ENCODE peak calls at places on chromosome 20, in four cellular contexts. O is right lobe of liver, Z is ovary, J is heart left ventricle. S is an unnamed sample. For H3K4me1, the result is how much of the 10 kb centered on the place peaks cover.

GRCh38 chr20:2631228-2631627 is 21.2 kb upstream of the NOP56 start:
- DNase-seq in O (no peak), Z (no peak), J (no peak), S (no peak)

GRCh38 chr20:57264151-57264792 is 2.2 kb downstream of the BMP7 start:
- DNase-seq in O (no peak), Z (no peak), J (no peak), S (no peak)

GRCh38 chr20:57361517-57361916 is 10.5 kb downstream of the RAE1 start:
- DNase-seq in O (no peak), Z (no peak), J (no peak), S (no peak)

GRCh38 chr20:25672659-25673058 is 24.0 kb downstream of the ZNF337 start:
- DNase-seq in O (no peak), Z (no peak), J (no peak), S (no peak)

GRCh38 chr20:13874269-13875158 is 89.7 kb downstream of the NDUFAF5 start:
- DNase-seq in O (no peak), Z (no peak), J (no peak), S (no peak)

GRCh38 chr20:36070451-36070850 is 84.1 kb upstream of the EPB41L1 start:
- DNase-seq in O (no peak), Z (no peak), J (no peak), S (peak)

GRCh38 chr20:63101781-63102719 is 95.3 kb upstream of the BHLHE23 start:
- DNase-seq in O (peak), Z (peak), J (peak), S (no peak)

GRCh38 chr20:57530327-57530981 is 5.5 kb upstream of the CTCFL start:
- DNase-seq in O (no peak), Z (no peak), J (no peak), S (no peak)

GRCh38 chr20:57195023-57195758 is 71.2 kb downstream of the BMP7 start:
- DNase-seq in O (no peak), Z (no peak), J (no peak), S (no peak)

GRCh38 chr20:10316582-10316981 is 98.0 kb downstream of the SNAP25 start:
- DNase-seq in O (peak), Z (no peak), J (no peak), S (no peak)

GRCh38 chr20:21048841-21049273 is 57.3 kb downstream of the LINC00237 start:
- DNase-seq in O (peak), Z (no peak), J (no peak), S (no peak)

GRCh38 chr20:31496761-31497295 is 17.4 kb upstream of the HM13 start:
- DNase-seq in O (no peak), Z (peak), J (peak), S (peak)

GRCh38 chr20:6976535-6976934 is 209.0 kb downstream of the BMP2 start:
- DNase-seq in O (no peak), Z (no peak), J (no peak), S (no peak)

GRCh38 chr20:48717095-48717958 is 110.5 kb downstream of the PREX1 start:
- DNase-seq in O (no peak), Z (no peak), J (no peak), S (no peak)

GRCh38 chr20:7347409-7347808 is 579.9 kb downstream of the BMP2 start:
- DNase-seq in O (no peak), Z (no peak), J (no peak), S (no peak)

GRCh38 chr20:63700199-63701050 is 4.0 kb downstream of the TNFRSF6B start:
- DNase-seq in O (peak), Z (peak), J (peak), S (peak)

GRCh38 chr20:34922654-34923381 is 32.8 kb downstream of the GSS start:
- DNase-seq in O (no peak), Z (no peak), J (no peak), S (peak)

GRCh38 chr20:34927736-34928135 is 27.9 kb downstream of the GSS start:
- DNase-seq in O (no peak), Z (no peak), J (no peak), S (no peak)

GRCh38 chr20:34925981-34926380 is 29.6 kb downstream of the GSS start:
- DNase-seq in O (no peak), Z (no peak), J (no peak), S (no peak)

GRCh38 chr20:34923414-34923813 is 32.2 kb downstream of the GSS start:
- DNase-seq in O (no peak), Z (no peak), J (no peak), S (no peak)

GRCh38 chr20:34925341-34925740 is 30.3 kb downstream of the GSS start:
- DNase-seq in O (no peak), Z (no peak), J (no peak), S (no peak)
- TF ChIP-seq POLR2A in O (no peak), Z (no peak), J (no peak), S (no peak)

DNA sequence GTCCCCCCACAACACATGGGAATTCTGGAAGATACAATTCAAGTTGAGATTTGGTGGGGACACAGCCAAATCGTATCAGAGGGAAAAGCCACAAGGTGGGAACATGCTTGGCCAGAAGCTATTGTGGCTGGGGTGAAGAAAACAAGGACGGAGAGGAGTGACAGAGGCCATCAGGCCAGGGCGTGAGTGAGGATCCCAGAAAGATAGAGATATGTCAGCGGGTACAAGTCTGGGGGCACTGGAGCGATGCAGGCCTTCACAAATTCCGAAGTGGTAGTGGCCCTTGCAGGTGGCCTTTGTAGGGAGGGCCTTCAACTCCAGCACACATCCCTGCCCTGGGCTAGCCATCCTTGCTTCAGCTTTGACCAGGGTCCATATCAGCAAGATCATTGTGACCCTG is 159.1 kb downstream of the BCAS1 start:
- DNase-seq in O (no peak), Z (no peak), J (no peak), S (no peak)
- H3K4me1 ChIP-seq in O (under half), Z (under half), J (under half), S (under half)

GRCh38 chr20:50193169-50193850 is 2.7 kb downstream of the CEBPB start:
- DNase-seq in O (peak), Z (peak), J (no peak), S (no peak)

GRCh38 chr20:50192364-50193168 is 1.9 kb downstream of the CEBPB start:
- DNase-seq in O (peak), Z (peak), J (peak), S (peak)

GRCh38 chr20:50190251-50191064 is at the start of gene CEBPB:
- DNase-seq in O (peak), Z (peak), J (peak), S (peak)

GRCh38 chr20:50191065-50191565 is 485 bp downstream of the CEBPB start:
- DNase-seq in O (peak), Z (no peak), J (peak), S (no peak)

DNA sequence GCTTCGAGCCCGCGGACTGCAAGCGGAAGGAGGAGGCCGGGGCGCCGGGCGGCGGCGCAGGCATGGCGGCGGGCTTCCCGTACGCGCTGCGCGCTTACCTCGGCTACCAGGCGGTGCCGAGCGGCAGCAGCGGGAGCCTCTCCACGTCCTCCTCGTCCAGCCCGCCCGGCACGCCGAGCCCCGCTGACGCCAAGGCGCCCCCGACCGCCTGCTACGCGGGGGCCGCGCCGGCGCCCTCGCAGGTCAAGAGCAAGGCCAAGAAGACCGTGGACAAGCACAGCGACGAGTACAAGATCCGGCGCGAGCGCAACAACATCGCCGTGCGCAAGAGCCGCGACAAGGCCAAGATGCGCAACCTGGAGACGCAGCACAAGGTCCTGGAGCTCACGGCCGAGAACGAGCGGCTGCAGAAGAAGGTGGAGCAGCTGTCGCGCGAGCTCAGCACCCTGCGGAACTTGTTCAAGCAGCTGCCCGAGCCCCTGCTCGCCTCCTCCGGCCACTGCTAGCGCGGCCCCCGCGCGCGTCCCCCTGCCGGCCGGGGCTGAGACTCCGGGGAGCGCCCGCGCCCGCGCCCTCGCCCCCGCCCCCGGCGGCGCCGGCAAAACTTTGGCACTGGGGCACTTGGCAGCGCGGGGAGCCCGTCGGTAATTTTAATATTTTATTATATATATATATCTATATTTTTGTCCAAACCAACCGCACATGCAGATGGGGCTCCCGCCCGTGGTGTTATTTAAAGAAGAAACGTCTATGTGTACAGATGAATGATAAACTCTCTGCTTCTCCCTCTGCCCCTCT is 1.1 kb downstream of the CEBPB start:
- DNase-seq in O (peak), Z (peak), J (peak), S (peak)
- TF ChIP-seq POLR2A in O (peak), Z (no peak), J (no peak), S (no peak)

GRCh38 chr20:19256085-19256484 is 43.6 kb downstream of the SLC24A3 start:
- DNase-seq in O (no peak), Z (no peak), J (no peak), S (no peak)
- H3K4me1 ChIP-seq in O (under half), Z (under half), J (under half), S (under half)

GRCh38 chr20:45341939-45342862 is 6.0 kb downstream of the SDC4 start:
- DNase-seq in O (peak), Z (peak), J (peak), S (peak)

GRCh38 chr20:45343445-45343866 is 4.8 kb downstream of the SDC4 start:
- DNase-seq in O (peak), Z (no peak), J (no peak), S (no peak)

GRCh38 chr20:45345104-45345936 is 2.9 kb downstream of the SDC4 start:
- DNase-seq in O (no peak), Z (no peak), J (peak), S (peak)

GRCh38 chr20:45342863-45343444 is 5.3 kb downstream of the SDC4 start:
- DNase-seq in O (no peak), Z (no peak), J (no peak), S (peak)

DNA sequence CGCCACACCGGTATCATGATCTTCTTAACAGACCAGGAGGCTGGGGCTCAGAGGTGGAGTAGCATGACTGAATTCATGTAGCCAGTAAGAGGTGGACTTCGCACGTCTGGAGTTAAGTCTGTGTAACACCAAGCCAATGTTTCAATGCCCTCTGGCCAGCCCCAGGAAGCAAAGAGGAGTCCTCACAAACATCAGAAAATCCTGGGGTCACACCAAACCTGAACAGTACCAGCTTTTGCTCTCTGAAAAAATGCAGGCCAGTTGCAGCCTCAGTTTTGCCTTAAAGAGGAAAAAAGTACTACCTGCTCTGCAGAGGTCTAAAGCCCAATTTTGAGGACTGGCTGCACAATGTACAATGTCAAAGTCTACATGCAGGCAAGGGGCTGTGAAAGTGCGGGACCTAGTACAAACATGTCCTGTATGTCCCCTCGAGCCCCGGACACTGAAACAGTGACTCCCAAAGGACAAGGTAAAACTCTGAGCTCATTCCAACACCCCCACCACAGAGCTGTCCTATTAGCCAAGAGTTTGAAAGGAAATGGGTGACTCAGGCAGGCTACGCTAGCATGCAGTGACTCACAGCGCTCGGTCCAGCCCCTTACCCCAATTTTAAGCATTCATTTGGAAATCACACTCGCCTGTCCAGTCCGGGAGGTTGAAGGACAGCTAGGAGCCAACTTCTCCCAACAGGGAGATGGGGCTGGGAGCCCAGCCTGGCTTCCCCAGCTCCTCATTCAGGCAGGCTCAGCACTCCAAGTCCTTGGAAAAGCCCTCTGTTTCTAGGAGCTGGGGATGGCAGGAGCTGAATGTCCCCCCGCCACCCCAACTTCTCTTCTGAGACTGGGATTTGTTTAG is 4.1 kb downstream of the SDC4 start:
- DNase-seq in O (no peak), Z (no peak), J (no peak), S (peak)
- TF ChIP-seq POLR2A in O (peak), Z (no peak), J (peak), S (peak)

DNA sequence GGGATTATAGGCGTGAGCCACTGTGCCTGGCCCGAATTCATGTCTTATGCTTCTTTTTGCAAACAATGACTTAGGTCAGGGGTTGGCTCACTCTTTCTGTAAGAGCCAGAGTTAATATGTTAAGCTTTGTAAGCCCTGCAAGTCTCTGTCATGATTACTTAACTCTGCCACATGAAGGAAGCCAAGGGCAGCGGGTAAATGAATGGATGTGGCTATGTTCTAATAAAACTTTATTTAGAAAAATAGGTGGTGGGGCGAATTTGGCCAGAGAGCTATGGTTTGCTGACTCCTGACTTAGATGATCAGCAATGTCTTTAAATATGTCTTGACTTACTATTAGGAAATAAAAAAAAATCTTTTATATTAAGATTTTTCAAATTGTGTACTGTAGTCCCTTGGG is 114.9 kb upstream of the ZFP64 start:
- DNase-seq in O (no peak), Z (no peak), J (no peak), S (no peak)
- H3K4me1 ChIP-seq in O (under half), Z (under half), J (under half), S (under half)

DNA sequence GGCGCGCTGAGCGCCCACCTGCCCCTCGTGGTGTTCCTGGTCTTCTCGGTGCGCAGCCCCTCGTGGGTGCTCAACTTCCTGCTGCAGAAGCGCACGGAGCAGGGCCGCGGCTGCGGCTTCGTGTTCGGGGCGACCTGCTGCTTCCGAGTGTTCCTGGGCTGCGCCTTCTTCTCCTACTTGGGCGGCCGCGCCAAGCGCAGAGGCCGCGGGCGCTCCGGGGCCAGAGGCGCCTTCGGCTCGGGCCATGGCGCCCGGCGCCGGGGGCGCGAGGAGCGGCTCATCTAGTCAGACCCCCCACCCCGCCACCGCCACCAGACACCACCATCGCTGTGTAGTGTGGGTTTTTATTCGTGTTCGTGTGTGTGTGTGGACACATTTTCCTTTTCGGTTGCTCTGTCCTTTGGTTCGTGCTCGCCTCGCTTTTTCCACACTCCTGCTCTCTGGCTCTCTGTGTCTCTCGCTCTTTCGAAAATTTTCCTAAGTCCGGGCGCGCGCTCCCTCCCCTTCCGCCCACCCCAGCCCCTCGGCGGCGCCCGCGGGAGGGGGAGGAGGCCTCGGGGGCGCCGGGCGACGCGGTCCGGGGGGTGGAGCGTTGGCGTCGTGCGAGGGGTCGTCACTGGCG is 38.0 kb downstream of the GNAS start:
- DNase-seq in O (peak), Z (peak), J (peak), S (peak)
- TF ChIP-seq POLR2A in O (no peak), Z (no peak), J (peak), S (no peak)

DNA sequence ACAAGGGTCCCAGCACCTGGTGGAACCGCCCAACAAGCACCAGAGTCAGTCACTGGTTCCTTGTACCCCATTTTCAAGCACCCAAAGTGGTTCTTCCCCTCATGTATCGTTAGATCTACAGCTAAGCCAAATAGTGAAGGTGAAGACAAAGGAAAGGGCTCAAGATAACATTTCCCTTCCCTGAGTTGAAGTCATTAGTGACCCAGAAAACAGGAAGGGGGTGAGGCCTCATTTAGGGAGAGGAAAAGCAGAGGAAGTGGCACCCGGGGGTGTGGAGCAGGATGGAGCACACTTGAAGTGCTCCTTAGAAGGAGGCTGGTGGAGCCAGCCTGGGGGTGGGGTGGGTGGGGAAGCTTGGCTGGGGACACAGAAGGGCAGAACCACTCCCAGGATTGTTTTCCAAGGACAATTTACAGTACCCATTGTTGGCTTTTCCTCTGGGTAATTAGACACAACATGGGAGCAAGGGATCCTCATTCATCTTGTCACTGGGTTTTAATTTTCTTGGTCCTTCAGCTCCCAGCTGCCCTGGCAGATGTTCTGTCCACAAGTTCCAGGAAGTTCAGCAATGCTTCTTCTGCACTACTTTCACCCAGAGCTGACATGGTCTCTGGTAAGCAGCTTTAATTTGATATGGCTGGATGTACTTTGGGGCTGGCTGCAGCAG is 73.3 kb upstream of the CD93 start:
- DNase-seq in O (peak), Z (no peak), J (no peak), S (no peak)
- H3K4me1 ChIP-seq in O (under half), Z (under half), J (under half), S (under half)

GRCh38 chr20:41003143-41003932 is 25.3 kb upstream of the TOP1 start:
- DNase-seq in O (no peak), Z (no peak), J (peak), S (peak)
- TF ChIP-seq POLR2A in O (no peak), Z (no peak), J (no peak), S (no peak)

GRCh38 chr20:33841439-33841799 is 30.3 kb downstream of the CHMP4B start:
- DNase-seq in O (no peak), Z (no peak), J (no peak), S (no peak)
- H3K4me1 ChIP-seq in O (under half), Z (under half), J (under half), S (under half)

S was measured in breast epithelium.